ENCODE peak calls at places on chromosome 20, in eight cellular contexts. One of them, this sample, is unnamed.

GRCh38 chr20:1188347-1188746 is 3.6 kb upstream of the TMEM74B start:
- DNase-seq in hepatocyte: no peak
- DNase-seq in psoas muscle: no peak
- DNase-seq in cardiac muscle cell: no peak
- DNase-seq in WERI-Rb-1: no peak
- DNase-seq in RWPE1: no peak
- DNase-seq in body of pancreas: no peak
- DNase-seq in mammary epithelial cell: no peak
- DNase-seq in this sample: no peak

GRCh38 chr20:13041574-13042457 is 33.0 kb downstream of the SPTLC3 start:
- DNase-seq in cardiac muscle cell: no peak
- DNase-seq in mammary epithelial cell: no peak
- DNase-seq in psoas muscle: no peak
- DNase-seq in RWPE1: no peak
- DNase-seq in WERI-Rb-1: no peak
- DNase-seq in body of pancreas: no peak
- DNase-seq in hepatocyte: no peak
- DNase-seq in this sample: peak

GRCh38 chr20:15143478-15143877 is 806.1 kb upstream of the FLRT3 start:
- DNase-seq in mammary epithelial cell: no peak
- DNase-seq in hepatocyte: no peak
- DNase-seq in psoas muscle: no peak
- DNase-seq in RWPE1: no peak
- DNase-seq in WERI-Rb-1: no peak
- DNase-seq in body of pancreas: no peak
- DNase-seq in cardiac muscle cell: no peak
- DNase-seq in this sample: no peak

GRCh38 chr20:59032713-59033059 is 551 bp upstream of the ATP5F1E start:
- DNase-seq in mammary epithelial cell: no peak
- DNase-seq in RWPE1: peak
- DNase-seq in cardiac muscle cell: no peak
- DNase-seq in WERI-Rb-1: peak
- DNase-seq in body of pancreas: no peak
- DNase-seq in hepatocyte: peak
- DNase-seq in psoas muscle: no peak
- DNase-seq in this sample: peak

GRCh38 chr20:63420359-63421093 is 51.9 kb downstream of the KCNQ2 start:
- DNase-seq in body of pancreas: no peak
- DNase-seq in WERI-Rb-1: no peak
- DNase-seq in mammary epithelial cell: no peak
- DNase-seq in RWPE1: no peak
- DNase-seq in psoas muscle: no peak
- DNase-seq in hepatocyte: no peak
- DNase-seq in cardiac muscle cell: no peak
- DNase-seq in this sample: no peak

GRCh38 chr20:61135266-61135665 is 116.8 kb upstream of the CDH4 start:
- DNase-seq in hepatocyte: no peak
- DNase-seq in WERI-Rb-1: no peak
- DNase-seq in mammary epithelial cell: no peak
- DNase-seq in body of pancreas: no peak
- DNase-seq in RWPE1: no peak
- DNase-seq in psoas muscle: no peak
- DNase-seq in cardiac muscle cell: no peak
- DNase-seq in this sample: no peak

GRCh38 chr20:53613748-53614147 is 20.1 kb upstream of the ZNF217 start:
- DNase-seq in WERI-Rb-1: no peak
- DNase-seq in cardiac muscle cell: no peak
- DNase-seq in RWPE1: no peak
- DNase-seq in body of pancreas: no peak
- DNase-seq in hepatocyte: no peak
- DNase-seq in mammary epithelial cell: no peak
- DNase-seq in psoas muscle: no peak
- DNase-seq in this sample: no peak

GRCh38 chr20:22578221-22579118 is 5.9 kb downstream of the FOXA2 start:
- DNase-seq in psoas muscle: no peak
- DNase-seq in WERI-Rb-1: no peak
- DNase-seq in body of pancreas: peak
- DNase-seq in cardiac muscle cell: peak
- DNase-seq in RWPE1: no peak
- DNase-seq in mammary epithelial cell: no peak
- DNase-seq in hepatocyte: peak
- DNase-seq in this sample: peak

GRCh38 chr20:38337561-38338140 is 8.6 kb upstream of the LBP start:
- DNase-seq in mammary epithelial cell: peak
- DNase-seq in hepatocyte: peak
- DNase-seq in WERI-Rb-1: peak
- DNase-seq in psoas muscle: no peak
- DNase-seq in RWPE1: peak
- DNase-seq in body of pancreas: no peak
- DNase-seq in cardiac muscle cell: peak
- DNase-seq in this sample: peak

GRCh38 chr20:52975024-52975732 is 3.0 kb downstream of the TSHZ2 start:
- DNase-seq in body of pancreas: no peak
- DNase-seq in WERI-Rb-1: no peak
- DNase-seq in mammary epithelial cell: peak
- DNase-seq in cardiac muscle cell: peak
- DNase-seq in hepatocyte: no peak
- DNase-seq in RWPE1: no peak
- DNase-seq in psoas muscle: no peak
- DNase-seq in this sample: peak

GRCh38 chr20:549720-550496 is 6.3 kb upstream of the CSNK2A1 start:
- DNase-seq in psoas muscle: no peak
- DNase-seq in WERI-Rb-1: no peak
- DNase-seq in cardiac muscle cell: no peak
- DNase-seq in mammary epithelial cell: no peak
- DNase-seq in RWPE1: no peak
- DNase-seq in hepatocyte: no peak
- DNase-seq in body of pancreas: no peak
- DNase-seq in this sample: no peak

GRCh38 chr20:34922654-34923381 is 32.8 kb downstream of the GSS start:
- DNase-seq in mammary epithelial cell: peak
- DNase-seq in hepatocyte: no peak
- DNase-seq in cardiac muscle cell: no peak
- DNase-seq in body of pancreas: peak
- DNase-seq in psoas muscle: no peak
- DNase-seq in RWPE1: peak
- DNase-seq in WERI-Rb-1: no peak
- DNase-seq in this sample: peak

GRCh38 chr20:64099880-64100565 is 7.3 kb downstream of the NPBWR2 start:
- DNase-seq in body of pancreas: no peak
- DNase-seq in psoas muscle: no peak
- DNase-seq in hepatocyte: no peak
- DNase-seq in cardiac muscle cell: no peak
- DNase-seq in mammary epithelial cell: no peak
- DNase-seq in RWPE1: no peak
- DNase-seq in WERI-Rb-1: no peak
- DNase-seq in this sample: no peak

GRCh38 chr20:36574278-36575065 is 1.1 kb downstream of the TGIF2 start:
- DNase-seq in mammary epithelial cell: peak
- DNase-seq in WERI-Rb-1: peak
- DNase-seq in cardiac muscle cell: peak
- DNase-seq in hepatocyte: peak
- DNase-seq in psoas muscle: peak
- DNase-seq in body of pancreas: peak
- DNase-seq in RWPE1: peak
- DNase-seq in this sample: peak

GRCh38 chr20:24954151-24954550 is 5.1 kb downstream of the CST7 start:
- DNase-seq in WERI-Rb-1: no peak
- DNase-seq in mammary epithelial cell: no peak
- DNase-seq in cardiac muscle cell: no peak
- DNase-seq in hepatocyte: no peak
- DNase-seq in RWPE1: no peak
- DNase-seq in psoas muscle: no peak
- DNase-seq in body of pancreas: no peak
- DNase-seq in this sample: no peak

GRCh38 chr20:52234302-52235045 is 42.9 kb upstream of the ZFP64 start:
- DNase-seq in psoas muscle: no peak
- DNase-seq in body of pancreas: no peak
- DNase-seq in WERI-Rb-1: no peak
- DNase-seq in hepatocyte: no peak
- DNase-seq in mammary epithelial cell: no peak
- DNase-seq in cardiac muscle cell: no peak
- DNase-seq in RWPE1: no peak
- DNase-seq in this sample: no peak

DNA sequence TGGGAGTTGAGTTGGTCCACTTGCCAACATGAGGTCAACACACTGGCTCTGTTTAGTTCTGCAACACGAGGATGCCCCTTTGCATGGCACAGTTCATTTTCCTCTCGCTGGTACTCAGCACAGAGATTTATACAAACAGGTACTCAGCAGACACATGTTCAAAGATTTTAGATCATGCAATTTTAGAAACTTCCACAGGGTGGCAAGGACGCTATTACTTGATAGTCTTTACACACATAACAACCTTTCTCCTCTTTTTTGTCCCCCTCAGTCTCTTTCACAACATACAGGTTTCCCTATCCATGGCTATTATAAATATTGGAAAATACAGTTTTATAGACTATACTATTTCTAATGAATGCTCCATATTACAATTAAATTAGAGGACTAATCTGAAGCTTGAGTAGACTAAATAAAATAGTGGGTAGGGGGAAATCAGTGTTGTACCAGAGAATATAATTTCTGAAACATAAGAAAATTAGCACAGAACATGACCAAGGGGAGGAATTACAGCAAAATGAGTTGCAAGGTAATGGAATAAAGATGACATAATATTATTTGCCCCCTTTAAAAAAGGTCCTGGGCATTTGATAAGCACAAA is 331.8 kb upstream of the BTBD3 start:
- DNase-seq in cardiac muscle cell: peak
- DNase-seq in hepatocyte: peak
- DNase-seq in RWPE1: peak
- DNase-seq in psoas muscle: no peak
- DNase-seq in body of pancreas: no peak
- DNase-seq in mammary epithelial cell: peak
- DNase-seq in WERI-Rb-1: no peak
- DNase-seq in this sample: peak
- TF ChIP-seq CTCF in cardiac muscle cell: peak
- TF ChIP-seq CTCF in hepatocyte: peak
- TF ChIP-seq CTCF in RWPE1: peak
- TF ChIP-seq CTCF in psoas muscle: no peak
- TF ChIP-seq CTCF in body of pancreas: peak
- TF ChIP-seq CTCF in mammary epithelial cell: peak
- TF ChIP-seq CTCF in WERI-Rb-1: peak
- TF ChIP-seq CTCF in this sample: peak

GRCh38 chr20:44396790-44397189 is 41.3 kb downstream of the HNF4A start:
- DNase-seq in hepatocyte: no peak
- DNase-seq in WERI-Rb-1: no peak
- DNase-seq in RWPE1: no peak
- DNase-seq in body of pancreas: no peak
- DNase-seq in cardiac muscle cell: no peak
- DNase-seq in psoas muscle: no peak
- DNase-seq in mammary epithelial cell: no peak
- DNase-seq in this sample: no peak
- H3K27ac ChIP-seq in hepatocyte: no peak
- H3K27ac ChIP-seq in WERI-Rb-1: no peak
- H3K27ac ChIP-seq in RWPE1: no peak
- H3K27ac ChIP-seq in body of pancreas: no peak
- H3K27ac ChIP-seq in cardiac muscle cell: no peak
- H3K27ac ChIP-seq in psoas muscle: no peak
- H3K27ac ChIP-seq in mammary epithelial cell: no peak
- H3K27ac ChIP-seq in this sample: no peak

GRCh38 chr20:19361801-19362200 is 149.4 kb downstream of the SLC24A3 start:
- DNase-seq in hepatocyte: no peak
- DNase-seq in WERI-Rb-1: no peak
- DNase-seq in body of pancreas: no peak
- DNase-seq in psoas muscle: no peak
- DNase-seq in cardiac muscle cell: no peak
- DNase-seq in RWPE1: no peak
- DNase-seq in mammary epithelial cell: no peak
- DNase-seq in this sample: no peak
- TF ChIP-seq CTCF in hepatocyte: no peak
- TF ChIP-seq CTCF in WERI-Rb-1: no peak
- TF ChIP-seq CTCF in body of pancreas: no peak
- TF ChIP-seq CTCF in psoas muscle: no peak
- TF ChIP-seq CTCF in cardiac muscle cell: no peak
- TF ChIP-seq CTCF in RWPE1: no peak
- TF ChIP-seq CTCF in mammary epithelial cell: no peak
- TF ChIP-seq CTCF in this sample: no peak

GRCh38 chr20:48706116-48706656 is 121.6 kb downstream of the PREX1 start:
- DNase-seq in WERI-Rb-1: no peak
- DNase-seq in hepatocyte: no peak
- DNase-seq in mammary epithelial cell: no peak
- DNase-seq in cardiac muscle cell: no peak
- DNase-seq in RWPE1: no peak
- DNase-seq in body of pancreas: no peak
- DNase-seq in psoas muscle: no peak
- DNase-seq in this sample: no peak

GRCh38 chr20:48706710-48707339 is 121.0 kb downstream of the PREX1 start:
- DNase-seq in body of pancreas: no peak
- DNase-seq in psoas muscle: no peak
- DNase-seq in mammary epithelial cell: no peak
- DNase-seq in WERI-Rb-1: no peak
- DNase-seq in hepatocyte: no peak
- DNase-seq in RWPE1: no peak
- DNase-seq in cardiac muscle cell: no peak
- DNase-seq in this sample: no peak

GRCh38 chr20:48703511-48704219 is 124.1 kb downstream of the PREX1 start:
- DNase-seq in psoas muscle: no peak
- DNase-seq in WERI-Rb-1: no peak
- DNase-seq in body of pancreas: no peak
- DNase-seq in cardiac muscle cell: no peak
- DNase-seq in RWPE1: no peak
- DNase-seq in mammary epithelial cell: no peak
- DNase-seq in hepatocyte: no peak
- DNase-seq in this sample: no peak

GRCh38 chr20:48704761-48705160 is 123.0 kb downstream of the PREX1 start:
- DNase-seq in psoas muscle: no peak
- DNase-seq in WERI-Rb-1: no peak
- DNase-seq in cardiac muscle cell: no peak
- DNase-seq in mammary epithelial cell: no peak
- DNase-seq in RWPE1: no peak
- DNase-seq in body of pancreas: no peak
- DNase-seq in hepatocyte: no peak
- DNase-seq in this sample: no peak

DNA sequence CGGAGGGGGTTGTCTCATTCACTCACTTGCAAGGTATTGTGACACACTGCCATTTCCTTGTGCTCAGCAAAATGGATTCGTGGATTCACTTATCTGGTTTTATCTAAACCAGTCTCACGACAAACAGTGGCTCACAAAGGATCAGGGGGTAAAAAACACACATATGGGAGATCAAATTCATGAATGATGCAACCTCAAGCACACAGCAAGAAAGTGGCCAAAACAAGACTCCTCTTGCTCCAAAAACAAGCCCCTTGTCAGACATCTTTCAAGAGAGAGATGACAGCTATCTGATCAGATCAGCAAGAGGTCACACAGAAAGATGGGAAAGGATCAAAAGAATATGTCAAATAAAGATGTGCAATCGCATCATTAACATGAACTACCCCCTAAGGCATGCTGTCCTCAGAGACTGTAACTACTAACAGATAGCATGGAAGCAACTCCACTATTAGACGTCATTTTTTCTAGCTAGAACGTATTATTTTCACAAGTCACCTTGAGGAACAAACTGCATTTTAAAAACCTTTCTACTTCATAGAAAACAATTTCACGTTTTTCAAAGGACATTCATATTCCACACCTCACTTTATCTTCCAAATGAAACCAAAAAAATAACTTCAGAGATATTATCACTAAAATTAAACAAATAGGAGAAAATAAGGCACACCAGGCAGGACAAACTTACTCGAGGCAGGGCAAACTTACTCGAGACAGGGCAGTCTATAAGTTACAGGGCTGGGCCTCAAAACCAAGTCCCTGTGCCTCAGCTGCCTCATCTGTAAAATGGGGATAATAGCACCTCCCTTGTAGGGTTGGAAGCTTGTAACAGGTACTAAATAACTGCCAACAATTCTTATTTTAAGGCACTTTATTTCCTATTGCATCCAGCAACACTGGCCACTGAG is 122.3 kb downstream of the PREX1 start:
- DNase-seq in cardiac muscle cell: no peak
- DNase-seq in RWPE1: no peak
- DNase-seq in mammary epithelial cell: no peak
- DNase-seq in hepatocyte: no peak
- DNase-seq in psoas muscle: no peak
- DNase-seq in WERI-Rb-1: no peak
- DNase-seq in body of pancreas: no peak
- DNase-seq in this sample: no peak
- H3K27ac ChIP-seq in cardiac muscle cell: no peak
- H3K27ac ChIP-seq in RWPE1: no peak
- H3K27ac ChIP-seq in mammary epithelial cell: no peak
- H3K27ac ChIP-seq in hepatocyte: peak
- H3K27ac ChIP-seq in psoas muscle: no peak
- H3K27ac ChIP-seq in WERI-Rb-1: no peak
- H3K27ac ChIP-seq in body of pancreas: no peak
- H3K27ac ChIP-seq in this sample: no peak